ENCODE peak calls at places on chromosome 1, in four cellular contexts. Y is CD8-positive, alpha-beta T cell; D is sigmoid colon; B is body of pancreas. L is an unnamed sample.

GRCh38 chr1:206508956-206509355 is 1.6 kb downstream of the RASSF5 start:
- DNase-seq in Y (no peak), D (no peak), B (peak; percentile 27), L (no peak)

GRCh38 chr1:116769561-116769977 is 15.3 kb downstream of the CD2 start:
- DNase-seq in Y (peak; percentile 69), D (no peak), B (no peak), L (no peak)

GRCh38 chr1:15948091-15948591 is 27.8 kb downstream of the ZBTB17 start:
- DNase-seq in Y (no peak), D (no peak), B (no peak), L (no peak)

GRCh38 chr1:107695341-107695740 is 269.6 kb downstream of the VAV3 start:
- DNase-seq in Y (no peak), D (no peak), B (no peak), L (no peak)

GRCh38 chr1:48005254-48006162 is 8.3 kb upstream of the TRABD2B start:
- DNase-seq in Y (no peak), D (no peak), B (no peak), L (no peak)

GRCh38 chr1:106944721-106945120 is 111.8 kb upstream of the PRMT6 start:
- DNase-seq in Y (no peak), D (no peak), B (no peak), L (no peak)

GRCh38 chr1:74780600-74780999 is 47.6 kb downstream of the TYW3 start:
- DNase-seq in Y (no peak), D (no peak), B (no peak), L (no peak)

GRCh38 chr1:68449901-68450300 is at the start of gene RPE65:
- DNase-seq in Y (no peak), D (no peak), B (no peak), L (no peak)

GRCh38 chr1:182147136-182147815 is 85.8 kb upstream of the ZNF648 start:
- DNase-seq in Y (no peak), D (no peak), B (no peak), L (no peak)

GRCh38 chr1:61337981-61338848 is 255.9 kb downstream of the NFIA start:
- DNase-seq in Y (no peak), D (peak; percentile 84), B (peak; percentile 82), L (peak; percentile 81)

GRCh38 chr1:44016875-44017400 is 14.3 kb downstream of the SLC6A9 start:
- DNase-seq in Y (no peak), D (no peak), B (no peak), L (no peak)

GRCh38 chr1:83905315-83905907 is 93.5 kb downstream of the TTLL7 start:
- DNase-seq in Y (peak; percentile 7), D (no peak), B (no peak), L (no peak)

GRCh38 chr1:111422546-111423391 is 4.8 kb downstream of the OVGP1 start:
- DNase-seq in Y (no peak), D (no peak), B (peak; percentile 52), L (no peak)

DNA sequence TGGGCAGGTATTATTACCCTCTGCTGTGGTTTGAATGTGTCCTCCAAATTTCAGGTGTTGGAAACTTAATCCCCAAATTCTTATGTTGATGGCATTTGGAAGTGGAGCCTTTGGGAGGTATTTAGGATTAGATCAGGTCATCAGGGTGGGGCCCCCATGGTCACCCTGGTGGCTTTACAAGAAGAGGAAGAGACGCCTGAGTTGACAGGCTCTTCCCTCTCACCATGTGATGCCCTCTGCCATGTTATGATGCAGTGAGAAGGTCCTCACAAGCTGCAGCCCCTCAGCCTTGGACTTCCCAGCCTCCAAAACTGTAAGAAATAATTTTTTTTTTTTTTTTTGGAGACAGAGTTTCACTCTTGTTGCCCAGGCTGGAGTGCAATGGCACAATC is 8.8 kb upstream of the THEMIS2 start:
- DNase-seq in Y (no peak), D (no peak), B (no peak), L (no peak)
- H3K4me1 ChIP-seq in Y (peaks cover 31% of the 10 kb centered on the region), D (peaks cover 2% of the 10 kb centered on the region), B (no peaks in the 10 kb centered on the region), L (peaks cover 4% of the 10 kb centered on the region)

GRCh38 chr1:21383785-21384401 is 56.0 kb upstream of the NBPF3 start:
- DNase-seq in Y (no peak), D (no peak), B (no peak), L (no peak)
- TF ChIP-seq CTCF in Y (no peak), D (no peak), B (no peak), L (no peak)

GRCh38 chr1:25695991-25696330 is 79.4 kb downstream of the MAN1C1 start:
- DNase-seq in Y (no peak), D (peak; percentile 71), B (no peak), L (no peak)
- H3K4me1 ChIP-seq in Y (peaks cover 37% of the 10 kb centered on the region), D (peaks cover 80% of the 10 kb centered on the region), B (no peaks in the 10 kb centered on the region), L (peaks cover 48% of the 10 kb centered on the region)

GRCh38 chr1:46180082-46180616 is 3.9 kb upstream of the P3R3URF start:
- DNase-seq in Y (no peak), D (no peak), B (peak; percentile 45), L (no peak)
- TF ChIP-seq CTCF in Y (no peak), D (peak; percentile 39), B (peak; percentile 16), L (no peak)

GRCh38 chr1:119285482-119285881 is 83.1 kb upstream of the HAO2 start:
- DNase-seq in Y (no peak), D (no peak), B (no peak), L (no peak)

GRCh38 chr1:119290297-119290696 is 78.3 kb upstream of the HAO2 start:
- DNase-seq in Y (no peak), D (no peak), B (no peak), L (no peak)

GRCh38 chr1:119286587-119287181 is 81.9 kb upstream of the HAO2 start:
- DNase-seq in Y (peak; percentile 12), D (no peak), B (peak; percentile 9), L (no peak)

GRCh38 chr1:119291611-119292206 is 76.9 kb upstream of the HAO2 start:
- DNase-seq in Y (no peak), D (no peak), B (no peak), L (no peak)

GRCh38 chr1:119288751-119289150 is 79.8 kb upstream of the HAO2 start:
- DNase-seq in Y (no peak), D (no peak), B (no peak), L (no peak)
- H3K4me1 ChIP-seq in Y (no peaks in the 10 kb centered on the region), D (no peaks in the 10 kb centered on the region), B (no peaks in the 10 kb centered on the region), L (no peaks in the 10 kb centered on the region)

GRCh38 chr1:99269321-99269720 is 5.0 kb downstream of the PLPPR4 start:
- DNase-seq in Y (no peak), D (no peak), B (no peak), L (no peak)

GRCh38 chr1:99266731-99267130 is 2.4 kb downstream of the PLPPR4 start:
- DNase-seq in Y (no peak), D (no peak), B (no peak), L (no peak)

GRCh38 chr1:99268021-99268420 is 3.7 kb downstream of the PLPPR4 start:
- DNase-seq in Y (no peak), D (no peak), B (no peak), L (no peak)

GRCh38 chr1:99265124-99265523 is 832 bp downstream of the PLPPR4 start:
- DNase-seq in Y (no peak), D (no peak), B (no peak), L (no peak)

GRCh38 chr1:99264201-99265021 is at the start of gene PLPPR4:
- DNase-seq in Y (no peak), D (peak; percentile 63), B (peak; percentile 41), L (peak; percentile 35)
- TF ChIP-seq CTCF in Y (no peak), D (no peak), B (no peak), L (no peak)

GRCh38 chr1:9417695-9418094 is 121.6 kb upstream of the SLC25A33 start:
- DNase-seq in Y (no peak), D (no peak), B (no peak), L (no peak)
- H3K4me1 ChIP-seq in Y (peaks cover 26% of the 10 kb centered on the region), D (peaks cover 23% of the 10 kb centered on the region), B (peaks cover 13% of the 10 kb centered on the region), L (peaks cover 15% of the 10 kb centered on the region)

DNA sequence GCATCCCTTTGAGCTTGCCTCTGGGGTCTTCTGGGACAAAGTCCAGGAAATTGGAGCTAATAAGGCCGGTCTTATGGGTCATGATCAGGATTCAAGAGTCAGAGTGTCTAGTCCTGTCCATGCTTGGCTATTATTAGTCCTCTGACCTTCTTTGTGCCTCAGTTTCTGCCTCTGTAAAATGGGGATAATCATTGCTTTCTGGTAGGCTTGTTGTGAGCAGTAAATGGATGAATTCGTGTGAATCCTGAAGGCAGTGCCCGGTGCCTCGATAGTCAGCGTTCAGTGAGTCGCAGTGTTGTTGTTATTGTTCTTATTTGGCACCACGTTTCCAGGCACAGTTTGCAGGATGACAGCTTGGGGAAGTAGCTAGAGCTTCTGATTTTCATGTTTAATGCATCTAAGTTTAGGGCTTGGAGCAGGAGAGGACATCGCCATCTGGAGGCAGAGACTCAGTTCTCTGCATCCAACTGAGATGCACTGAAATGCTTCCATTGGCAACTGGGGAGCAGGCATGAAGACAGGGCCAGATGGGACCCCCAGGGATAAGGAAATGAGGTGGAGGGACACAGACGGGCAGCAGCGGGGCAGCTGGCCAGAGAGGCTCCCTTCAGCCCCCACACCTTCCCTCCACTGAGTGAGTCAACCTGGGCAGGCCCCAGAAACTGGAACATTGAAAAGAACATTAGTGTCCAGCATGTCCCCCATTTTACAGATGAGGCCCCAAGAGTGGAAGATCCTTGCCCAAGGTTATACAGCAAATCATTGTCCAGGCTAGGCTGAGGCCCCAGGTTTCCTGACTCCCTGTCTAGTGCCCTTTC is 160.3 kb downstream of the PTPRU start:
- DNase-seq in Y (no peak), D (no peak), B (no peak), L (no peak)
- TF ChIP-seq CTCF in Y (no peak), D (no peak), B (no peak), L (no peak)

DNA sequence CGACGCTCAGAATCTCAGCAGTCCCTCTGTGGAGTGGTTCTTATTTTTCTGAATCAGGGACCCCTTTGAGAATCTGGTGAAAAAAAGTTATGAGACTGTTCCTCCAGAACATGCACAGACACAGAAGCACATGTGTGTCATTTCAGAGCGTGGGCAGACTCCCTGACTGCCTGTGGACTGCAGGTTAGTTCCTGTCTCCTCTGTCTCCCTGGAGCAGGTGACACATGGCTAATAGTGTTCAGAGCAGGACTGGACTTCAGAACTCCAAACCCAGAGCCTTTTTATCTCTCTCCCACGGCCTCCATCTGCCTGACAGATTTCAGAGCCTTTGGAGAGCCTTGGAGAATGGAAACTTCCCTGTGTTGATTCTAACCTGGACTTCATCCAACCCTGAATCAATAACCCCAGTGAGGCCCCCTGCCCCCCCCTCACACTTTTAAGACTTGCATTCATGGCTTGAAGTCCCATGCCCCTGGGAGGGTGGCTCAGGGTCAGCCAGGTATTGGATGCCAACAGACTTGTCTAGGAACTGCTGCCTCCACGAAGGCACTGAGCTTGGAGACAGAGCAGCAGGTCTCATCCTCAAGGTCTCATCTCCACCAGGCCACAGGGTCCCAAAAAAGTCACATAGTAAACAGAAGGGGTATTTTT is 44.4 kb downstream of the C1orf198 start:
- DNase-seq in Y (no peak), D (no peak), B (peak; percentile 61), L (no peak)
- H3K4me1 ChIP-seq in Y (no peaks in the 10 kb centered on the region), D (peaks cover 44% of the 10 kb centered on the region), B (peaks cover 54% of the 10 kb centered on the region), L (peaks cover 66% of the 10 kb centered on the region)

L was measured in gastrocnemius medialis.